ENCODE peak calls at places on chromosomes 13 and 19, in seven cellular contexts. One of them, this sample, is unnamed.

GRCh38 chr13:30647824-30648521 is 30.3 kb downstream of the USPL1 start:
- DNase-seq in psoas muscle: no peak
- DNase-seq in T-helper 1 cell: no peak
- DNase-seq in T-helper 22 cell: no peak
- DNase-seq in adrenal gland: no peak
- DNase-seq in left cardiac atrium: no peak
- DNase-seq in stomach: no peak
- DNase-seq in this sample: no peak

GRCh38 chr19:51777570-51778460 is 16.8 kb downstream of the FPR2 start:
- DNase-seq in stomach: peak
- DNase-seq in T-helper 1 cell: no peak
- DNase-seq in psoas muscle: peak
- DNase-seq in adrenal gland: peak
- DNase-seq in left cardiac atrium: peak
- DNase-seq in T-helper 22 cell: no peak
- DNase-seq in this sample: peak

GRCh38 chr19:43362179-43362578 is 8.7 kb downstream of the CD177 start:
- DNase-seq in stomach: no peak
- DNase-seq in psoas muscle: no peak
- DNase-seq in adrenal gland: no peak
- DNase-seq in left cardiac atrium: no peak
- DNase-seq in T-helper 1 cell: no peak
- DNase-seq in T-helper 22 cell: no peak
- DNase-seq in this sample: no peak

GRCh38 chr13:85405316-85405897 is 393.8 kb downstream of the SLITRK6 start:
- DNase-seq in psoas muscle: no peak
- DNase-seq in adrenal gland: no peak
- DNase-seq in T-helper 1 cell: no peak
- DNase-seq in stomach: no peak
- DNase-seq in T-helper 22 cell: no peak
- DNase-seq in left cardiac atrium: no peak
- DNase-seq in this sample: no peak

GRCh38 chr19:48501961-48502719 is 9.5 kb downstream of the LMTK3 start:
- DNase-seq in psoas muscle: no peak
- DNase-seq in adrenal gland: peak
- DNase-seq in stomach: peak
- DNase-seq in T-helper 22 cell: peak
- DNase-seq in T-helper 1 cell: peak
- DNase-seq in left cardiac atrium: peak
- DNase-seq in this sample: peak

GRCh38 chr13:36395280-36395679 is 37.0 kb upstream of the CCNA1 start:
- DNase-seq in adrenal gland: no peak
- DNase-seq in T-helper 22 cell: no peak
- DNase-seq in left cardiac atrium: no peak
- DNase-seq in T-helper 1 cell: no peak
- DNase-seq in stomach: no peak
- DNase-seq in psoas muscle: no peak
- DNase-seq in this sample: no peak

GRCh38 chr13:69306766-69307165 is 800.9 kb upstream of the ATXN8OS start:
- DNase-seq in stomach: no peak
- DNase-seq in psoas muscle: no peak
- DNase-seq in adrenal gland: no peak
- DNase-seq in T-helper 1 cell: no peak
- DNase-seq in T-helper 22 cell: no peak
- DNase-seq in left cardiac atrium: no peak
- DNase-seq in this sample: no peak

GRCh38 chr19:4694211-4694987 is 24.3 kb upstream of the MYDGF start:
- DNase-seq in left cardiac atrium: no peak
- DNase-seq in psoas muscle: peak
- DNase-seq in adrenal gland: peak
- DNase-seq in T-helper 1 cell: no peak
- DNase-seq in stomach: peak
- DNase-seq in T-helper 22 cell: no peak
- DNase-seq in this sample: no peak

GRCh38 chr13:110505594-110505993 is 55.9 kb downstream of the RAB20 start:
- DNase-seq in T-helper 22 cell: no peak
- DNase-seq in stomach: no peak
- DNase-seq in psoas muscle: no peak
- DNase-seq in left cardiac atrium: no peak
- DNase-seq in T-helper 1 cell: no peak
- DNase-seq in adrenal gland: no peak
- DNase-seq in this sample: peak

GRCh38 chr19:54521022-54521859 is 18.6 kb downstream of the LAIR2 start:
- DNase-seq in T-helper 22 cell: no peak
- DNase-seq in stomach: no peak
- DNase-seq in psoas muscle: no peak
- DNase-seq in T-helper 1 cell: no peak
- DNase-seq in left cardiac atrium: no peak
- DNase-seq in adrenal gland: no peak
- DNase-seq in this sample: no peak

GRCh38 chr13:98443329-98443728 is 133.6 kb downstream of the STK24 start:
- DNase-seq in stomach: no peak
- DNase-seq in psoas muscle: no peak
- DNase-seq in T-helper 1 cell: no peak
- DNase-seq in T-helper 22 cell: no peak
- DNase-seq in left cardiac atrium: no peak
- DNase-seq in adrenal gland: no peak
- DNase-seq in this sample: peak

GRCh38 chr13:98222081-98222554 is 45.0 kb upstream of the RNF113B start:
- DNase-seq in left cardiac atrium: no peak
- DNase-seq in adrenal gland: no peak
- DNase-seq in T-helper 1 cell: no peak
- DNase-seq in psoas muscle: no peak
- DNase-seq in stomach: peak
- DNase-seq in T-helper 22 cell: no peak
- DNase-seq in this sample: no peak

GRCh38 chr13:41835871-41836270 is 125.0 kb downstream of the VWA8 start:
- DNase-seq in psoas muscle: no peak
- DNase-seq in left cardiac atrium: no peak
- DNase-seq in stomach: no peak
- DNase-seq in T-helper 22 cell: no peak
- DNase-seq in adrenal gland: no peak
- DNase-seq in T-helper 1 cell: no peak
- DNase-seq in this sample: no peak

GRCh38 chr19:33467851-33468250 is 53.7 kb downstream of the PEPD start:
- DNase-seq in adrenal gland: peak
- DNase-seq in T-helper 1 cell: no peak
- DNase-seq in psoas muscle: no peak
- DNase-seq in stomach: no peak
- DNase-seq in T-helper 22 cell: no peak
- DNase-seq in left cardiac atrium: no peak
- DNase-seq in this sample: no peak

GRCh38 chr13:93055233-93055632 is 171.4 kb upstream of the GPC6 start:
- DNase-seq in T-helper 1 cell: no peak
- DNase-seq in psoas muscle: no peak
- DNase-seq in adrenal gland: no peak
- DNase-seq in left cardiac atrium: no peak
- DNase-seq in stomach: no peak
- DNase-seq in T-helper 22 cell: no peak
- DNase-seq in this sample: no peak